ENCODE peak calls at places on chromosomes 3 and 15, in ten cellular contexts. R, S, T, J, H, M, O, Z, C and B are unnamed samples.

GRCh38 chr15:83205725-83206324 is 1.8 kb downstream of the HDGFL3 start:
- DNase-seq in R (no peak), S (peak), T (no peak), J (no peak), H (no peak), M (peak), O (no peak), Z (no peak), C (no peak), B (no peak)

GRCh38 chr3:13598926-13599886 is 50.3 kb downstream of the FBLN2 start:
- DNase-seq in R (no peak), S (no peak), T (no peak), J (peak), H (no peak), M (no peak), O (no peak), Z (no peak), C (no peak), B (no peak)

GRCh38 chr3:133753779-133754164 is 7.6 kb downstream of the TF start:
- DNase-seq in R (no peak), S (no peak), T (no peak), J (no peak), H (no peak), M (no peak), O (no peak), Z (no peak), C (no peak), B (no peak)

GRCh38 chr3:32410367-32411246 is 19.0 kb downstream of the CMTM7 start:
- DNase-seq in R (no peak), S (no peak), T (no peak), J (no peak), H (no peak), M (no peak), O (no peak), Z (no peak), C (no peak), B (no peak)

GRCh38 chr15:51917493-51917892 is 54.1 kb downstream of the LEO1 start:
- DNase-seq in R (no peak), S (peak), T (no peak), J (peak), H (peak), M (no peak), O (no peak), Z (peak), C (no peak), B (peak)

GRCh38 chr15:37046876-37047614 is 53.3 kb downstream of the MEIS2 start:
- DNase-seq in R (no peak), S (no peak), T (no peak), J (peak), H (no peak), M (peak), O (no peak), Z (no peak), C (no peak), B (no peak)

GRCh38 chr15:54681578-54681977 is 515.2 kb downstream of the RSL24D1 start:
- DNase-seq in R (no peak), S (no peak), T (no peak), J (no peak), H (peak), M (no peak), O (no peak), Z (no peak), C (no peak), B (no peak)

GRCh38 chr15:52318729-52319500 is 23.3 kb upstream of the MYO5C start:
- DNase-seq in R (peak), S (no peak), T (no peak), J (peak), H (no peak), M (no peak), O (no peak), Z (peak), C (no peak), B (no peak)

GRCh38 chr3:143443851-143444331 is 324.3 kb downstream of the CHST2 start:
- DNase-seq in R (peak), S (no peak), T (peak), J (peak), H (peak), M (peak), O (peak), Z (peak), C (no peak), B (peak)

GRCh38 chr3:144770813-144771400 is 799.3 kb downstream of the DIPK2A start:
- DNase-seq in R (no peak), S (no peak), T (no peak), J (peak), H (no peak), M (peak), O (no peak), Z (no peak), C (no peak), B (no peak)
- TF ChIP-seq CTCF in R (peak), S (peak), T (peak), J (no peak), H (no peak), M (peak), O (peak), Z (peak), C (peak), B (no peak)

DNA sequence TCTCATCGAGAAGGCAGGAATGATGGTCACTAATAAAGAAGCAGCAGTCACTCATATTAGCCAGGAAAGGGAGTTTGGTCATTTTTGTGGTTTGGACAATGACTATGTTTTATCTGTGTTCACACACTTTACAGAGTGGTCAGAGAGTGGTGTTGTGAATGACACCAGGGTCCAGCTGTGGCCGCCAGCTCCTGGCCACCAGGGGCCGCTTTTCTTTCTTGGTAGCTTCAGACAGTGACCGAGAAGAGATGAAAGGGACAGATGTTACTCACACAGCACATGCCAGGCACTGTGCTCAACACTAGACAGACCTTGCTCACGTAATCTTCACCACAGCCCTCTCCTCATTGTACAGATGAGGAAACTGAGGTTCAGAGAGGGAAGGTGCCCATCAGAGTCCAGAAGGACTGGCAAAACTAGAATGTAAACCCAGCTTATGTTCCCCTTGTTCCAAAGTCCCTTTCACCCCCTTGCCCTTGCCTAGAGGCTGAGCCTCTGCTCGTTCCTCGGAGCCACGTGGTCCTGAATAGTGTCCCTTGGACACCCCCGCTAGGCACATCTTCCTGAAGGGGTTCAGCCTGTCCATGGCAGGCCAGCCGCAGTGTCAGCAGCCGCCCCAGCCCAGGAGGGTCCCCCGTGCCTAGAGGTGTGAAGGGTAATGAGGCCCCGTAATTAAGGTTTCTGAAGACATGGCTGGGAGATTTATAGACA is 55.6 kb downstream of the CYP11A1 start:
- DNase-seq in R (no peak), S (no peak), T (no peak), J (no peak), H (no peak), M (no peak), O (no peak), Z (no peak), C (no peak), B (no peak)
- TF ChIP-seq CTCF in R (peak), S (peak), T (peak), J (peak), H (no peak), M (peak), O (no peak), Z (peak), C (peak), B (no peak)

GRCh38 chr3:147760998-147761397 is 351.8 kb downstream of the ZIC1 start:
- DNase-seq in R (no peak), S (no peak), T (no peak), J (no peak), H (no peak), M (no peak), O (no peak), Z (no peak), C (no peak), B (no peak)
- TF ChIP-seq CTCF in R (no peak), S (no peak), T (no peak), J (no peak), H (no peak), M (no peak), O (no peak), Z (no peak), C (no peak), B (no peak)

GRCh38 chr15:50117628-50118027 is 1.4 kb downstream of the ATP8B4 start:
- DNase-seq in R (no peak), S (no peak), T (no peak), J (no peak), H (no peak), M (no peak), O (no peak), Z (no peak), C (no peak), B (no peak)

GRCh38 chr15:50113187-50113505 is 5.9 kb downstream of the ATP8B4 start:
- DNase-seq in R (no peak), S (no peak), T (no peak), J (no peak), H (no peak), M (no peak), O (no peak), Z (no peak), C (no peak), B (no peak)

GRCh38 chr15:50119063-50119700 is at the start of gene ATP8B4:
- DNase-seq in R (no peak), S (no peak), T (no peak), J (no peak), H (no peak), M (no peak), O (no peak), Z (no peak), C (no peak), B (peak)

GRCh38 chr15:50114381-50114780 is 4.7 kb downstream of the ATP8B4 start:
- DNase-seq in R (no peak), S (no peak), T (no peak), J (no peak), H (peak), M (no peak), O (peak), Z (peak), C (no peak), B (no peak)

DNA sequence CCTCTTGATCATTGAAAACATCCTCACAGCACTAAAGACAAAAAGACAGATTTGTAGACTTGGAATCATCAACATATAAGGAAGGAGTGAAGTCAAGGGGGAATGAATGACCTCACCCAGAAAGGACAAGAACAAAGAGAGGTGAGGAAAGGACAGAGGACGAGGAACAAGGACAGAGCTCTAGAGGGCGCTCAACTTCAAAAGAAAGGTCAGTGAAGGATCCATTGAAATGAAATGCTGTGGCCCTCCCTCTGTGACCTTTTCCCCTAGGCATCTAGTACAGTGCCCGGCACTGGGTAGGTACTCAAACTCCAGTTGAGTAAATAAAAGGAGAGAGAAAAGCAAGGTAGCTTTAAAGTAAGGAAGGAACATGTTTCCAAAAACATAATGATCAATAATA is 2.6 kb downstream of the ATP8B4 start:
- DNase-seq in R (no peak), S (peak), T (no peak), J (peak), H (no peak), M (no peak), O (no peak), Z (no peak), C (peak), B (peak)
- TF ChIP-seq CTCF in R (peak), S (peak), T (peak), J (peak), H (peak), M (peak), O (no peak), Z (peak), C (peak), B (peak)

GRCh38 chr3:137349949-137350348 is 392.2 kb downstream of the IL20RB start:
- DNase-seq in R (no peak), S (no peak), T (no peak), J (no peak), H (no peak), M (no peak), O (no peak), Z (no peak), C (no peak), B (no peak)

GRCh38 chr3:137347817-137348368 is 390.1 kb downstream of the IL20RB start:
- DNase-seq in R (no peak), S (no peak), T (no peak), J (no peak), H (no peak), M (no peak), O (no peak), Z (no peak), C (no peak), B (no peak)

GRCh38 chr3:137343283-137343682 is 385.5 kb downstream of the IL20RB start:
- DNase-seq in R (no peak), S (no peak), T (no peak), J (no peak), H (no peak), M (no peak), O (no peak), Z (no peak), C (no peak), B (no peak)

GRCh38 chr3:137347132-137347531 is 389.3 kb downstream of the IL20RB start:
- DNase-seq in R (no peak), S (no peak), T (no peak), J (no peak), H (no peak), M (no peak), O (no peak), Z (no peak), C (no peak), B (no peak)
- TF ChIP-seq CTCF in R (no peak), S (no peak), T (no peak), J (no peak), H (no peak), M (no peak), O (no peak), Z (no peak), C (peak), B (no peak)

GRCh38 chr3:134838599-134838998 is 43.5 kb downstream of the EPHB1 start:
- DNase-seq in R (no peak), S (no peak), T (no peak), J (no peak), H (no peak), M (no peak), O (no peak), Z (no peak), C (no peak), B (peak)
- TF ChIP-seq CTCF in R (peak), S (peak), T (peak), J (peak), H (no peak), M (peak), O (no peak), Z (no peak), C (peak), B (peak)

DNA sequence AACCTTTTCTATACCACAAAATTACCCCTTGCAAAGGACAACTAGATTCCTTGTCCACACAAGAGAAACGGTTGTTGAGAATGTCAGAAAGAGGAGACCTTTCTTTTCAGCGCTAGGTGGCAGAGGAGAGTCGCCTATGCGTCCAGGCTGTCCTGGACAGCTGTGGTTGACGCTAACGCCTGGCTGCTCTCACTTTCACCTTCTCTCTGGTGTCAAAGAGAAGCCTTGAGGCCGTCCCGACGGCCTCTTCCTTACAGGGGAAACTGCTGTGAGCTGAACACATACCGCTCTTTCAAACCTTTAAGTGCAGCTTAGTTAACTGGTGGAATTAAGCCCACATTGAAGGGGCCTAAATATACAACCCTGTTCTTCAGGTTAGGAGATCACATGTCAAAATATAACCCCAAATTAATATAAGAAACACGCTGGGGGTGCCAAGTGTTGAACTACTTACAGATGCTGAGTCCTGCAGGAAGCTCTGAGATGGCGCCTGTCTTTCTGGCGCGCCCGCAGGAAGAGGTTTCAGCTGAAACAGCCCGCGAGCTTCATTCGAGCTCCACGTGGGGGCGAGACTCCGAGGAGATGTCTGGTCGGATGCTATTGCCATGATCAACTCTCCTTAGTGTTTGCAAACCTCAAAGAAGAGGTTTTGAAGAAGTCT is 26.1 kb upstream of the KBTBD8 start:
- DNase-seq in R (no peak), S (peak), T (peak), J (peak), H (no peak), M (peak), O (peak), Z (peak), C (peak), B (peak)
- TF ChIP-seq CTCF in R (peak), S (peak), T (peak), J (peak), H (peak), M (peak), O (peak), Z (peak), C (peak), B (peak)

GRCh38 chr3:100813828-100814227 is 104.5 kb downstream of the TFG start:
- DNase-seq in R (no peak), S (no peak), T (no peak), J (no peak), H (no peak), M (no peak), O (no peak), Z (no peak), C (no peak), B (no peak)

GRCh38 chr3:100810671-100811070 is 101.4 kb downstream of the TFG start:
- DNase-seq in R (no peak), S (no peak), T (peak), J (no peak), H (no peak), M (peak), O (no peak), Z (no peak), C (no peak), B (no peak)

GRCh38 chr3:100815583-100815982 is 106.3 kb downstream of the TFG start:
- DNase-seq in R (no peak), S (no peak), T (no peak), J (no peak), H (no peak), M (no peak), O (no peak), Z (no peak), C (no peak), B (no peak)

GRCh38 chr3:100811779-100812507 is 102.6 kb downstream of the TFG start:
- DNase-seq in R (no peak), S (no peak), T (no peak), J (no peak), H (no peak), M (no peak), O (no peak), Z (no peak), C (no peak), B (no peak)
- TF ChIP-seq CTCF in R (no peak), S (no peak), T (no peak), J (no peak), H (no peak), M (no peak), O (no peak), Z (no peak), C (no peak), B (no peak)

GRCh38 chr3:157368171-157368570 is 68.5 kb upstream of the PTX3 start:
- DNase-seq in R (no peak), S (no peak), T (no peak), J (no peak), H (no peak), M (no peak), O (no peak), Z (no peak), C (no peak), B (no peak)
- TF ChIP-seq CTCF in R (no peak), S (no peak), T (no peak), J (no peak), H (no peak), M (no peak), O (no peak), Z (no peak), C (peak), B (no peak)